ENCODE peak calls at places on chromosomes 4 and X, in six cellular contexts. One of them, this sample, is unnamed. For H3K9me3, the result is how much of the 10 kb centered on the place peaks cover.

GRCh38 chrX:18674417-18674787 is 2.5 kb upstream of the RS1 start:
- DNase-seq in HepG2: no peak
- DNase-seq in K562: peak
- DNase-seq in HCT116: no peak
- DNase-seq in H1: peak
- DNase-seq in suprapubic skin: no peak
- DNase-seq in this sample: peak

GRCh38 chrX:69314436-69315348 is 149.4 kb upstream of the PJA1 start:
- DNase-seq in HepG2: no peak
- DNase-seq in K562: no peak
- DNase-seq in HCT116: no peak
- DNase-seq in H1: peak
- DNase-seq in suprapubic skin: no peak
- DNase-seq in this sample: peak

GRCh38 chr4:1940566-1940965 is 68.2 kb downstream of the NELFA start:
- DNase-seq in HepG2: no peak
- DNase-seq in K562: no peak
- DNase-seq in HCT116: no peak
- DNase-seq in H1: no peak
- DNase-seq in suprapubic skin: no peak
- DNase-seq in this sample: no peak

GRCh38 chr4:61520688-61521160 is 320.6 kb downstream of the ADGRL3 start:
- DNase-seq in HepG2: no peak
- DNase-seq in K562: no peak
- DNase-seq in HCT116: no peak
- DNase-seq in H1: no peak
- DNase-seq in suprapubic skin: no peak
- DNase-seq in this sample: no peak

GRCh38 chrX:2784026-2784425 is 32.2 kb downstream of the XG start:
- DNase-seq in HepG2: no peak
- DNase-seq in K562: no peak
- DNase-seq in HCT116: no peak
- DNase-seq in H1: no peak
- DNase-seq in suprapubic skin: no peak
- DNase-seq in this sample: no peak

GRCh38 chr4:189414021-189414420 is 526.7 kb upstream of the FRG1 start:
- DNase-seq in HepG2: no peak
- DNase-seq in K562: no peak
- DNase-seq in HCT116: no peak
- DNase-seq in H1: no peak
- DNase-seq in suprapubic skin: no peak
- DNase-seq in this sample: no peak

GRCh38 chr4:76984788-76985211 is 35.2 kb downstream of the SEPTIN11 start:
- DNase-seq in HepG2: peak
- DNase-seq in K562: no peak
- DNase-seq in HCT116: no peak
- DNase-seq in H1: no peak
- DNase-seq in suprapubic skin: peak
- DNase-seq in this sample: no peak

GRCh38 chr4:15001825-15002658 is at the start of gene CPEB2:
- DNase-seq in HepG2: peak
- DNase-seq in K562: peak
- DNase-seq in HCT116: peak
- DNase-seq in H1: peak
- DNase-seq in suprapubic skin: peak
- DNase-seq in this sample: peak

GRCh38 chr4:113248320-113248719 is 198.9 kb downstream of the ANK2 start:
- DNase-seq in HepG2: peak
- DNase-seq in K562: no peak
- DNase-seq in HCT116: peak
- DNase-seq in H1: peak
- DNase-seq in suprapubic skin: no peak
- DNase-seq in this sample: no peak

GRCh38 chrX:19515615-19516105 is 352 bp upstream of the MAP3K15 start:
- DNase-seq in HepG2: no peak
- DNase-seq in K562: no peak
- DNase-seq in HCT116: no peak
- DNase-seq in H1: no peak
- DNase-seq in suprapubic skin: no peak
- DNase-seq in this sample: peak

GRCh38 chrX:64395568-64395929 is 297 bp upstream of the MTMR8 start:
- DNase-seq in HepG2: no peak
- DNase-seq in K562: no peak
- DNase-seq in HCT116: no peak
- DNase-seq in H1: no peak
- DNase-seq in suprapubic skin: no peak
- DNase-seq in this sample: no peak

GRCh38 chr4:54109226-54110018 is 9.5 kb downstream of the GSX2 start:
- DNase-seq in HepG2: no peak
- DNase-seq in K562: no peak
- DNase-seq in HCT116: no peak
- DNase-seq in H1: peak
- DNase-seq in suprapubic skin: no peak
- DNase-seq in this sample: peak

GRCh38 chrX:24494544-24495113 is 29.5 kb downstream of the PDK3 start:
- DNase-seq in HepG2: peak
- DNase-seq in K562: no peak
- DNase-seq in HCT116: no peak
- DNase-seq in H1: no peak
- DNase-seq in suprapubic skin: no peak
- DNase-seq in this sample: no peak

GRCh38 chr4:7815562-7815961 is 124.1 kb downstream of the AFAP1 start:
- DNase-seq in HepG2: no peak
- DNase-seq in K562: no peak
- DNase-seq in HCT116: no peak
- DNase-seq in H1: no peak
- DNase-seq in suprapubic skin: no peak
- DNase-seq in this sample: no peak

GRCh38 chrX:31397119-31397518 is 325.3 kb upstream of the FTHL17 start:
- DNase-seq in HepG2: no peak
- DNase-seq in K562: no peak
- DNase-seq in HCT116: no peak
- DNase-seq in H1: no peak
- DNase-seq in suprapubic skin: no peak
- DNase-seq in this sample: no peak

GRCh38 chrX:106932960-106933537 is 12.8 kb downstream of the CLDN2 start:
- DNase-seq in HepG2: no peak
- DNase-seq in K562: no peak
- DNase-seq in HCT116: no peak
- DNase-seq in H1: no peak
- DNase-seq in suprapubic skin: no peak
- DNase-seq in this sample: no peak

GRCh38 chr4:8756816-8757215 is 114.8 kb downstream of the HMX1 start:
- DNase-seq in HepG2: no peak
- DNase-seq in K562: no peak
- DNase-seq in HCT116: no peak
- DNase-seq in H1: no peak
- DNase-seq in suprapubic skin: peak
- DNase-seq in this sample: peak

GRCh38 chrX:154750301-154751120 is at the start of gene GAB3:
- DNase-seq in HepG2: no peak
- DNase-seq in K562: no peak
- DNase-seq in HCT116: no peak
- DNase-seq in H1: peak
- DNase-seq in suprapubic skin: no peak
- DNase-seq in this sample: peak

GRCh38 chrX:129522184-129523059 is 868 bp downstream of the SMARCA1 start:
- DNase-seq in HepG2: peak
- DNase-seq in K562: peak
- DNase-seq in HCT116: peak
- DNase-seq in H1: peak
- DNase-seq in suprapubic skin: no peak
- DNase-seq in this sample: no peak

GRCh38 chr4:54625391-54625790 is 32.4 kb upstream of the KIT start:
- DNase-seq in HepG2: no peak
- DNase-seq in K562: no peak
- DNase-seq in HCT116: no peak
- DNase-seq in H1: no peak
- DNase-seq in suprapubic skin: no peak
- DNase-seq in this sample: no peak

GRCh38 chr4:165684177-165684870 is 188.7 kb upstream of the TLL1 start:
- DNase-seq in HepG2: no peak
- DNase-seq in K562: no peak
- DNase-seq in HCT116: no peak
- DNase-seq in H1: no peak
- DNase-seq in suprapubic skin: no peak
- DNase-seq in this sample: no peak

GRCh38 chrX:130770615-130771014 is 132.4 kb downstream of the ENOX2 start:
- DNase-seq in HepG2: no peak
- DNase-seq in K562: no peak
- DNase-seq in HCT116: peak
- DNase-seq in H1: no peak
- DNase-seq in suprapubic skin: no peak
- DNase-seq in this sample: no peak

GRCh38 chr4:8114456-8115202 is 44.0 kb downstream of the ABLIM2 start:
- DNase-seq in HepG2: no peak
- DNase-seq in K562: no peak
- DNase-seq in HCT116: no peak
- DNase-seq in H1: no peak
- DNase-seq in suprapubic skin: no peak
- DNase-seq in this sample: peak

GRCh38 chr4:170005472-170005871 is 20.7 kb downstream of the MFAP3L start:
- DNase-seq in HepG2: no peak
- DNase-seq in K562: no peak
- DNase-seq in HCT116: no peak
- DNase-seq in H1: no peak
- DNase-seq in suprapubic skin: no peak
- DNase-seq in this sample: no peak

GRCh38 chr4:658031-658667 is 15.9 kb downstream of the ATP5ME start:
- DNase-seq in HepG2: no peak
- DNase-seq in K562: no peak
- DNase-seq in HCT116: no peak
- DNase-seq in H1: no peak
- DNase-seq in suprapubic skin: no peak
- DNase-seq in this sample: peak

DNA sequence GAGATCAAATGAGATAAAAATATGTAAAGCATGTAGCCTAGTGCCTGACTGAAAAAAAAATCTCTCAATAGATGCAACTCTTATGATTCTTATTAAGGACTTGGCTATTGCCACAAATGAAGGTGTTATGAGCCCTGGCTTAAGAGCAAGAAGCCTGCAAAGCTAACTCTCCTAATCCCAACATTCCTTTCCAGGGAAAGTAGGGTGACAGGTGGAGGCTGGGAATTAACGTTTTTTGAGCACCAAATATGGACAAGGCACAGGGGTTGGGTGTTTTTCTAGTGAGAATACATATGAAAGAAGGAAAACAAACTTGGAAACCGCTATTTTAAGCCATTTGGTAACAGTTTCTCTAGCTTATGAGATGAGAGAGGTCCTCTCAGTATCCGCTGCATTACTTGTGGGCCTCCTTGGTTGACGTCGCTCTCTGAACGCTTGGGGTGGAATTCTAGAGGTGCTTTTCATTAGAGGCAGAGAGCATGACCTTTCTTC is 2.4 kb downstream of the RHOH start:
- DNase-seq in HepG2: no peak
- DNase-seq in K562: no peak
- DNase-seq in HCT116: no peak
- DNase-seq in H1: no peak
- DNase-seq in suprapubic skin: no peak
- DNase-seq in this sample: no peak
- TF ChIP-seq POLR2AphosphoS5 in HepG2: no peak
- TF ChIP-seq POLR2AphosphoS5 in K562: no peak
- TF ChIP-seq POLR2AphosphoS5 in HCT116: no peak
- TF ChIP-seq POLR2AphosphoS5 in H1: no peak
- TF ChIP-seq POLR2AphosphoS5 in suprapubic skin: no peak
- TF ChIP-seq POLR2AphosphoS5 in this sample: peak

GRCh38 chrX:57265126-57265525 is 21.4 kb upstream of the FAAH2 start:
- DNase-seq in HepG2: no peak
- DNase-seq in K562: no peak
- DNase-seq in HCT116: no peak
- DNase-seq in H1: no peak
- DNase-seq in suprapubic skin: no peak
- DNase-seq in this sample: no peak
- H3K9me3 ChIP-seq in HepG2: under half
- H3K9me3 ChIP-seq in K562: under half
- H3K9me3 ChIP-seq in HCT116: under half
- H3K9me3 ChIP-seq in H1: under half
- H3K9me3 ChIP-seq in suprapubic skin: under half
- H3K9me3 ChIP-seq in this sample: under half

DNA sequence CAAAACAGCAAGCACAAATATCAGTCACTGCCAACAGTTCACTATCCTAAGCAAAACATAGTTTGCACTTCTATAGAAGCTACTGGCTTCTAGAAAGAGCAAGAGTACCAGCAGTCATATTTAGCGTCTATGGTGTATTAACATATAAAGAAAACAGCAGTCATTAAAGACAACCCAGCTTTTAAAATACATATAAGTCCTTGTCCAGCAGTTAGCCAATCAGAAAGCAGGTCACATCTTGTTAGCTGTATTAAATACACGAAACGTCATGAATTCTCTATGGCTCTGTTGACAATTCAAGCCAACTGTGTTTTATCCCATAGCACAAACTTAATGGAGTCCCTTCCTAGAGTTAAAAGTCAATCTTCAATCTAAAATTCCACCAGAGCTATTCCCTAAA is 1.6 kb downstream of the LDB2 start:
- DNase-seq in HepG2: no peak
- DNase-seq in K562: no peak
- DNase-seq in HCT116: no peak
- DNase-seq in H1: no peak
- DNase-seq in suprapubic skin: no peak
- DNase-seq in this sample: no peak
- H3K27ac ChIP-seq in HepG2: no peak
- H3K27ac ChIP-seq in K562: no peak
- H3K27ac ChIP-seq in HCT116: no peak
- H3K27ac ChIP-seq in H1: no peak
- H3K27ac ChIP-seq in suprapubic skin: peak
- H3K27ac ChIP-seq in this sample: peak

GRCh38 chr4:64402684-64403083 is 6.6 kb downstream of the TECRL start:
- DNase-seq in HepG2: no peak
- DNase-seq in K562: no peak
- DNase-seq in HCT116: no peak
- DNase-seq in H1: no peak
- DNase-seq in suprapubic skin: no peak
- DNase-seq in this sample: no peak

GRCh38 chr4:64409300-64409699 is at the start of gene TECRL:
- DNase-seq in HepG2: no peak
- DNase-seq in K562: no peak
- DNase-seq in HCT116: no peak
- DNase-seq in H1: no peak
- DNase-seq in suprapubic skin: no peak
- DNase-seq in this sample: no peak

GRCh38 chr4:64405761-64406160 is 3.5 kb downstream of the TECRL start:
- DNase-seq in HepG2: no peak
- DNase-seq in K562: no peak
- DNase-seq in HCT116: no peak
- DNase-seq in H1: no peak
- DNase-seq in suprapubic skin: no peak
- DNase-seq in this sample: no peak

DNA sequence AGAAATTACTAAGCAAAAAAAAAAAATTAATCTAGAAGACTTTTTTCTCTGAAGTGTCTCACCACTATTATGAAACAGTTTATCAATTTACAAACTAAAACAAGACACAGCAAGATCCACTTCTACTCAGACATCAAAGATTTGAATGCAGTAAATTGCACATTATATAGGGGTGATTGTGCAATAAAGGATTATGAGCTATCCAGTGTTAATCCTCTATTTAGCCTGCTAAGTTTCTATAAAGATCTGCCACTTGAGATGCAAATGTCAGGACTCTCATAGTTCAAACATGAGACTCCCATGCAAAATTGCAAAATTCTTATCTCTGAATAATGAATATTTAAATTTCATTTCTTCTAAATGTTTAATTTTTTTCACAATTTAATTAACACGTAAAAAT is 2.2 kb downstream of the TECRL start:
- DNase-seq in HepG2: no peak
- DNase-seq in K562: no peak
- DNase-seq in HCT116: no peak
- DNase-seq in H1: no peak
- DNase-seq in suprapubic skin: no peak
- DNase-seq in this sample: no peak
- TF ChIP-seq POLR2AphosphoS5 in HepG2: no peak
- TF ChIP-seq POLR2AphosphoS5 in K562: no peak
- TF ChIP-seq POLR2AphosphoS5 in HCT116: no peak
- TF ChIP-seq POLR2AphosphoS5 in H1: no peak
- TF ChIP-seq POLR2AphosphoS5 in suprapubic skin: no peak
- TF ChIP-seq POLR2AphosphoS5 in this sample: no peak